ENCODE peak calls at places on chromosomes 2 and 18, in nine cellular contexts. W is upper lobe of right lung, J is tibial nerve, I is fibroblast of villous mesenchyme, G is suprapubic skin, N is psoas muscle, S is HFF-Myc, K is IMR-90, A is nephron progenitor cell. C is an unnamed sample.

GRCh38 chr2:238875531-238876231 is 27.8 kb downstream of the TWIST2 start:
- DNase-seq in A (no peak), N (no peak), I (peak), S (no peak), W (no peak), J (peak), G (peak), K (no peak), C (no peak)

GRCh38 chr2:128604045-128604444 is 285.4 kb upstream of the HS6ST1 start:
- DNase-seq in N (no peak), I (no peak), G (peak), W (peak), J (no peak), A (no peak), S (no peak), K (no peak), C (peak)

GRCh38 chr2:61670591-61671503 is 132.7 kb upstream of the XPO1 start:
- DNase-seq in A (no peak), J (no peak), W (no peak), G (no peak), S (no peak), I (peak), K (peak), N (peak), C (no peak)

GRCh38 chr2:84963692-84964405 is 7.1 kb upstream of the KCMF1 start:
- DNase-seq in N (no peak), J (no peak), S (no peak), A (no peak), I (peak), G (peak), W (no peak), K (peak), C (no peak)

GRCh38 chr2:197943731-197944130 is 139.3 kb downstream of the PLCL1 start:
- DNase-seq in S (no peak), I (no peak), W (no peak), G (no peak), J (no peak), A (no peak), N (no peak), K (no peak), C (no peak)

GRCh38 chr2:50859110-50859509 is 172.8 kb downstream of the NRXN1 start:
- DNase-seq in W (no peak), I (no peak), G (no peak), N (no peak), J (no peak), A (no peak), S (no peak), K (no peak), C (no peak)

GRCh38 chr2:20525041-20526035 is 78.5 kb downstream of the RHOB start:
- DNase-seq in G (no peak), I (peak), N (peak), W (peak), S (no peak), J (peak), A (no peak), K (peak), C (no peak)

GRCh38 chr18:49876536-49876935 is 63.2 kb upstream of the ACAA2 start:
- DNase-seq in I (peak), N (no peak), W (peak), K (no peak), S (no peak), G (no peak), J (no peak), A (no peak), C (no peak)

GRCh38 chr2:102049756-102050443 is 58.1 kb downstream of the IL1R2 start:
- DNase-seq in G (no peak), A (no peak), W (no peak), N (peak), S (no peak), I (peak), J (peak), K (no peak), C (no peak)

GRCh38 chr2:21037671-21038108 is 6.2 kb downstream of the APOB start:
- DNase-seq in A (no peak), J (no peak), W (no peak), I (no peak), G (no peak), K (no peak), S (no peak), N (no peak), C (no peak)

GRCh38 chr2:68837164-68837860 is 33.9 kb downstream of the BMP10 start:
- DNase-seq in S (no peak), I (peak), A (peak), K (peak), G (no peak), N (peak), J (peak), W (peak), C (no peak)

GRCh38 chr2:170905864-170906263 is 23.2 kb upstream of the GORASP2 start:
- DNase-seq in K (no peak), I (peak), J (no peak), W (no peak), N (no peak), S (no peak), G (no peak), A (no peak), C (no peak)

GRCh38 chr2:100394111-100394641 is 23.3 kb downstream of the CHST10 start:
- DNase-seq in I (no peak), N (no peak), J (no peak), A (peak), G (no peak), K (peak), W (no peak), S (no peak), C (no peak)

GRCh38 chr18:13558132-13558531 is 168.2 kb downstream of the FAM210A start:
- DNase-seq in J (no peak), G (no peak), K (peak), W (no peak), S (no peak), N (no peak), A (peak), I (peak), C (no peak)

GRCh38 chr2:162007447-162008040 is 66.5 kb downstream of the DPP4 start:
- DNase-seq in G (no peak), K (peak), A (no peak), W (no peak), J (no peak), N (no peak), S (no peak), I (no peak), C (no peak)

GRCh38 chr2:237708491-237708890 is 81.1 kb downstream of the LRRFIP1 start:
- DNase-seq in A (no peak), S (no peak), J (no peak), W (no peak), I (no peak), K (no peak), G (no peak), N (no peak), C (no peak)

GRCh38 chr2:60569680-60570111 is 16.2 kb upstream of the BCL11A start:
- DNase-seq in I (no peak), N (no peak), A (no peak), S (no peak), J (no peak), K (no peak), G (no peak), W (no peak), C (no peak)

DNA sequence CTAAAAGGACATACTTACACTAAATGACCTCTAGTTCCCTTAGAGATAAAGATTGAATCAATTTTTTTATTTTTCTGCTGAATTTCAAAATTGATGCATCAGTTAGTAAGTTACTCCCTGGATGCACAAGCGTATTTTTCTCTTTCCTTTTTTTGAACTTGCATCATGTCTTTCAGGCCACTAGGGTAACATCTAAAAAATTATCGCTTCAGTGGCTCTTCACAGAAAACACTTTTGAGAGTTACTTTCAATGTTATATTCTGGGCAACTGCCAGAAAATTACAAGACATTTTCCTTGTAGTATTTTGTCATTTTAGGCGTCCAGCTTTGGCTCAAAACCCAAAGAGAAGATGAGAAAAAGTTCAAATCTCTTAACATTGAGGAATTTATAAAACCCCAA is 59.8 kb downstream of the DSEL start:
- DNase-seq in K (no peak), W (no peak), I (no peak), A (no peak), N (no peak), S (no peak), J (no peak), G (no peak), C (no peak)
- TF ChIP-seq CTCF in K (no peak), W (no peak), I (peak), A (peak), N (no peak), S (no peak), J (no peak), G (no peak), C (peak)

DNA sequence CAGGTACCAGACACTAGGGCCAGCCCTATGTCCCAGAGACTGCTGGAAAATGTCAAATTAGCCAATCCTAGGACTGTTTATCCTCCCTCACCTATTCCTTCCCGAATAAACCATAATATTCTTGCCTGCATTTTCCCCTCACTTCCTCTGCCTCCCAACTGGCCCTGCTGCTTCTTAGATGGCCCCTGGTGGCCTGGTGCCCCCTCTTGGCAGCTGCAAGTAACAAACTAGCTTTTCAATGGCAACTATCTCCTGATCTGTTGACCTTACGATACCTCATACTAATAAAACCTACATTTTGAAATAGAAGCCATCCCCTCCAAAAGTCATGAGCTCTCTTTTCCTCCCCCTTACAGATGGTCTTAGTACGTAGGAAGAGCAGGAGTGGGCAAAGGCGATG is 132.0 kb downstream of the ALPK2 start:
- DNase-seq in J (no peak), G (peak), A (no peak), I (no peak), K (no peak), W (peak), N (no peak), S (no peak), C (no peak)
- TF ChIP-seq CTCF in J (no peak), G (no peak), A (peak), I (peak), K (no peak), W (peak), N (peak), S (peak), C (peak)

GRCh38 chr2:63840785-63841253 is 877 bp upstream of the UGP2 start:
- DNase-seq in I (peak), K (peak), S (peak), J (peak), W (peak), G (peak), A (peak), N (peak), C (peak)

GRCh38 chr2:63842149-63843061 is 709 bp downstream of the UGP2 start:
- DNase-seq in N (peak), I (peak), G (no peak), A (peak), K (peak), S (no peak), J (peak), W (peak), C (no peak)

GRCh38 chr2:63840081-63840784 is 1.5 kb upstream of the UGP2 start:
- DNase-seq in G (no peak), A (no peak), S (no peak), I (no peak), J (no peak), W (no peak), K (no peak), N (no peak), C (no peak)

GRCh38 chr2:63843093-63843492 is 1.4 kb downstream of the UGP2 start:
- DNase-seq in S (no peak), N (no peak), G (no peak), K (no peak), I (no peak), W (no peak), A (no peak), J (no peak), C (no peak)

DNA sequence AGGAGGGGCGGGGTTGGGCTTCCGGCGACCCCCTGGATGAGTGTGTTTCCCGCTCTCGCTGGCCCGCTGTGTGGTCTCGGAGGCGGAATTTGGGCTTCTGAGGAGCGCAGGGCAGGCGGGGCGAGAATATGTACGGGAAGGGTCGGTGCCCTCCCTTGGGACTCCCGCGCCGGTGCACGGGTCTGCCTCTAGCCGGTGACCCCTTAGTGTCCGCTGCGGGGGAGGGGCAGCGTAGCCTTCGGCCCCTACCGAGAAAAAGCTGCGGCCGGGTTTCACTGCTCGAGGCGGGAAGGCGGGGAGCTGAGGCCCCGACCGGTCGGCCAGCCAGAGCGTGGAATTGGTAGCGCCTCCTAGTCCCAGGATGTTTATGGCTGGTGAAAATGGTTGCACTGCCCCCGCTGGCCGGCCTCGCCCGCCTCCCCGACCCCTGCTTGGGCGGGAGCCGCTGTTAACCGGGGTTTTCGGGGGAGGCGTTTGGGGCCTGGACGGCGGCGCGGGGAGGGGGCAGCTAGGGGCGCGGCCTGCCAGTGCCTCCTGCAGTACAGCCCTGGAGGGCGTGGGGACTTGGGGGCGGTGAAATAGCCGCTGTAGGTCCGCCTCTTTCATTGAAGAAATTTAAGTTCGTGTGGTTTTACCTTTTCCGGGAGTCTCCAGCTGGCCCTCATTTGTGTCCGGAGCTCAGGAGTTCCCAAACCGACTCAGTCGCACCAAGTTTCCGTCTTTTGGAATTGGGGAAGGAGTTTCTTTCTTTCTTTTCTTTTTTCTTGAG is at the start of gene UGP2:
- DNase-seq in J (peak), A (peak), S (peak), W (peak), K (peak), G (peak), I (peak), N (peak), C (peak)
- TF ChIP-seq CTCF in J (no peak), A (no peak), S (peak), W (peak), K (peak), G (peak), I (peak), N (peak), C (peak)

DNA sequence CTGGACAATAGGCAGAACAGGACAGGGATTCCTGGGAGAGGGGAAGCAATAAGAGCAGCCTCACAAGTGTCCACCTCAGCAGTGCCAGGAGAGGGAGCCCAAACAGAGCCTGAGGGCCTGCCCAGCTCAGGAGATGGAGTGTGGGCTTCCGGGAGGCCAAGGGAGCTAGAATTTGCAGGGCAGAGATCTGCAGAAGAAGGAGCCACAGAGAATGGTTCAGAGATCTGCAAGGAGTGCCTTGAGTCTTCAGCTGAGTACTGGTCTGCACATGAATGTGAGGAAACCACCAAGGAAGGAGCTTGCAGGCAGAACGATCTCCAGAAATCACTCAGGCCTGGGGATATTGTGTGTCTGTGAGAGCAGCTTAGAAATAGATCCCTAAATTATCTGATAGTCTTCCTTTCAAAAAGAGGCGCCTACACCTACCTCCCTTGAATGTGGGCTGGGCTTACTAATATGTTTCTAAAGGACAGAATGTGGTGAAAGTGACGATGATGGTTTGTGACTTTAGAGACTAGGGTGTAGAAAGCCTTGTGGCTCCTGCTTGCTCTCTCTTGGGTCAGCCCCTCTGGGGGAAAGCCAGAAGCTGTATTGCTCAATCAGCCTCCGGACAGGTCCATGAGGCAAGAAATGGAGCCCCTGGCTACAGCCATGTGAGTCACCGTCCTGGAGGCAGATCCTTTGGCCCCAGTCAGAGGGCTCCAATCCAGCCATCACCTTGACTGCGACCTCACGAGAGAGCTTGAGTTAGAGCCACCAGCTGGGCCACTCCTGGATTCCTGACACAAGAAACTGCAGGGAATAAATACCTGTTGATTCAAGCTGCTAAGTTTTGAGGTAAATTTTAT is 7.6 kb upstream of the LPIN1 start:
- DNase-seq in G (no peak), I (peak), S (no peak), W (peak), K (peak), A (peak), J (peak), N (peak), C (no peak)
- TF ChIP-seq CTCF in G (peak), I (peak), S (peak), W (peak), K (peak), A (peak), J (no peak), N (peak), C (peak)

GRCh38 chr2:195759877-195760276 is 102.9 kb downstream of the SLC39A10 start:
- DNase-seq in N (no peak), J (no peak), A (no peak), W (no peak), G (no peak), S (no peak), I (no peak), K (no peak), C (no peak)
- TF ChIP-seq CTCF in N (no peak), J (no peak), A (no peak), W (no peak), G (no peak), S (no peak), I (no peak), K (no peak), C (no peak)